ENCODE peak calls at places on chromosomes 11 and 22, in eight cellular contexts. One of them, this sample, is unnamed.

GRCh38 chr11:1827095-1827797 is 7.5 kb upstream of the SYT8 start:
- DNase-seq in RWPE1: peak
- DNase-seq in COR-L47: peak
- DNase-seq in progenitor cell of endocrine pancreas: no peak
- DNase-seq in C1 segment of cervical spinal cord: peak
- DNase-seq in stimulated activated CD4-positive, alpha-beta T cell treated with anti-CD3 and anti-CD28 coated beads, Interleukin-2, amount 100 ng/mL, for 48 hours: no peak
- DNase-seq in bronchial epithelial cell: peak
- DNase-seq in NCI-H748 treated with DMSO at 0.1 percent for 48 hours: peak
- DNase-seq in this sample: peak

GRCh38 chr11:71962428-71963038 is 33.7 kb downstream of the RNF121 start:
- DNase-seq in RWPE1: no peak
- DNase-seq in COR-L47: no peak
- DNase-seq in progenitor cell of endocrine pancreas: no peak
- DNase-seq in C1 segment of cervical spinal cord: no peak
- DNase-seq in stimulated activated CD4-positive, alpha-beta T cell treated with anti-CD3 and anti-CD28 coated beads, Interleukin-2, amount 100 ng/mL, for 48 hours: no peak
- DNase-seq in bronchial epithelial cell: peak
- DNase-seq in NCI-H748 treated with DMSO at 0.1 percent for 48 hours: no peak
- DNase-seq in this sample: peak

GRCh38 chr22:48444320-48445112 is 1383.2 kb downstream of the BRD1 start:
- DNase-seq in RWPE1: no peak
- DNase-seq in COR-L47: no peak
- DNase-seq in progenitor cell of endocrine pancreas: no peak
- DNase-seq in C1 segment of cervical spinal cord: no peak
- DNase-seq in stimulated activated CD4-positive, alpha-beta T cell treated with anti-CD3 and anti-CD28 coated beads, Interleukin-2, amount 100 ng/mL, for 48 hours: no peak
- DNase-seq in bronchial epithelial cell: no peak
- DNase-seq in NCI-H748 treated with DMSO at 0.1 percent for 48 hours: no peak
- DNase-seq in this sample: peak

GRCh38 chr11:11157201-11157600 is 195.8 kb downstream of the CSNK2A3 start:
- DNase-seq in RWPE1: no peak
- DNase-seq in COR-L47: peak
- DNase-seq in progenitor cell of endocrine pancreas: no peak
- DNase-seq in C1 segment of cervical spinal cord: no peak
- DNase-seq in stimulated activated CD4-positive, alpha-beta T cell treated with anti-CD3 and anti-CD28 coated beads, Interleukin-2, amount 100 ng/mL, for 48 hours: peak
- DNase-seq in bronchial epithelial cell: peak
- DNase-seq in NCI-H748 treated with DMSO at 0.1 percent for 48 hours: no peak
- DNase-seq in this sample: peak

GRCh38 chr11:5452712-5453111 is 3.6 kb downstream of the OR51I2 start:
- DNase-seq in RWPE1: no peak
- DNase-seq in COR-L47: no peak
- DNase-seq in progenitor cell of endocrine pancreas: no peak
- DNase-seq in C1 segment of cervical spinal cord: no peak
- DNase-seq in stimulated activated CD4-positive, alpha-beta T cell treated with anti-CD3 and anti-CD28 coated beads, Interleukin-2, amount 100 ng/mL, for 48 hours: no peak
- DNase-seq in bronchial epithelial cell: no peak
- DNase-seq in NCI-H748 treated with DMSO at 0.1 percent for 48 hours: no peak
- DNase-seq in this sample: no peak

GRCh38 chr22:42621505-42622002 is 6.9 kb upstream of the POLDIP3 start:
- DNase-seq in RWPE1: peak
- DNase-seq in COR-L47: peak
- DNase-seq in progenitor cell of endocrine pancreas: peak
- DNase-seq in C1 segment of cervical spinal cord: peak
- DNase-seq in stimulated activated CD4-positive, alpha-beta T cell treated with anti-CD3 and anti-CD28 coated beads, Interleukin-2, amount 100 ng/mL, for 48 hours: peak
- DNase-seq in bronchial epithelial cell: peak
- DNase-seq in NCI-H748 treated with DMSO at 0.1 percent for 48 hours: no peak
- DNase-seq in this sample: peak

GRCh38 chr22:50438305-50439275 is 36.2 kb downstream of the SBF1 start:
- DNase-seq in RWPE1: no peak
- DNase-seq in COR-L47: no peak
- DNase-seq in progenitor cell of endocrine pancreas: no peak
- DNase-seq in C1 segment of cervical spinal cord: no peak
- DNase-seq in stimulated activated CD4-positive, alpha-beta T cell treated with anti-CD3 and anti-CD28 coated beads, Interleukin-2, amount 100 ng/mL, for 48 hours: no peak
- DNase-seq in bronchial epithelial cell: no peak
- DNase-seq in NCI-H748 treated with DMSO at 0.1 percent for 48 hours: no peak
- DNase-seq in this sample: no peak

GRCh38 chr11:4418403-4418802 is 24.9 kb upstream of the TRIM21 start:
- DNase-seq in RWPE1: no peak
- DNase-seq in COR-L47: no peak
- DNase-seq in progenitor cell of endocrine pancreas: no peak
- DNase-seq in C1 segment of cervical spinal cord: no peak
- DNase-seq in stimulated activated CD4-positive, alpha-beta T cell treated with anti-CD3 and anti-CD28 coated beads, Interleukin-2, amount 100 ng/mL, for 48 hours: no peak
- DNase-seq in bronchial epithelial cell: no peak
- DNase-seq in NCI-H748 treated with DMSO at 0.1 percent for 48 hours: no peak
- DNase-seq in this sample: no peak

GRCh38 chr22:40533712-40534378 is 102.7 kb downstream of the MRTFA start:
- DNase-seq in RWPE1: peak
- DNase-seq in COR-L47: no peak
- DNase-seq in progenitor cell of endocrine pancreas: no peak
- DNase-seq in C1 segment of cervical spinal cord: no peak
- DNase-seq in stimulated activated CD4-positive, alpha-beta T cell treated with anti-CD3 and anti-CD28 coated beads, Interleukin-2, amount 100 ng/mL, for 48 hours: peak
- DNase-seq in bronchial epithelial cell: peak
- DNase-seq in NCI-H748 treated with DMSO at 0.1 percent for 48 hours: no peak
- DNase-seq in this sample: peak

GRCh38 chr11:19789840-19790710 is 77.4 kb downstream of the NAV2 start:
- DNase-seq in RWPE1: no peak
- DNase-seq in COR-L47: no peak
- DNase-seq in progenitor cell of endocrine pancreas: no peak
- DNase-seq in C1 segment of cervical spinal cord: no peak
- DNase-seq in stimulated activated CD4-positive, alpha-beta T cell treated with anti-CD3 and anti-CD28 coated beads, Interleukin-2, amount 100 ng/mL, for 48 hours: no peak
- DNase-seq in bronchial epithelial cell: no peak
- DNase-seq in NCI-H748 treated with DMSO at 0.1 percent for 48 hours: no peak
- DNase-seq in this sample: no peak

GRCh38 chr11:15275141-15275540 is 160.4 kb downstream of the INSC start:
- DNase-seq in RWPE1: no peak
- DNase-seq in COR-L47: no peak
- DNase-seq in progenitor cell of endocrine pancreas: no peak
- DNase-seq in C1 segment of cervical spinal cord: peak
- DNase-seq in stimulated activated CD4-positive, alpha-beta T cell treated with anti-CD3 and anti-CD28 coated beads, Interleukin-2, amount 100 ng/mL, for 48 hours: no peak
- DNase-seq in bronchial epithelial cell: no peak
- DNase-seq in NCI-H748 treated with DMSO at 0.1 percent for 48 hours: no peak
- DNase-seq in this sample: no peak

GRCh38 chr22:31238057-31238456 is 26.0 kb downstream of the LIMK2 start:
- DNase-seq in RWPE1: no peak
- DNase-seq in COR-L47: no peak
- DNase-seq in progenitor cell of endocrine pancreas: no peak
- DNase-seq in C1 segment of cervical spinal cord: no peak
- DNase-seq in stimulated activated CD4-positive, alpha-beta T cell treated with anti-CD3 and anti-CD28 coated beads, Interleukin-2, amount 100 ng/mL, for 48 hours: no peak
- DNase-seq in bronchial epithelial cell: no peak
- DNase-seq in NCI-H748 treated with DMSO at 0.1 percent for 48 hours: no peak
- DNase-seq in this sample: peak

GRCh38 chr11:85661972-85662664 is 2.8 kb downstream of the CREBZF start:
- DNase-seq in RWPE1: no peak
- DNase-seq in COR-L47: no peak
- DNase-seq in progenitor cell of endocrine pancreas: no peak
- DNase-seq in C1 segment of cervical spinal cord: no peak
- DNase-seq in stimulated activated CD4-positive, alpha-beta T cell treated with anti-CD3 and anti-CD28 coated beads, Interleukin-2, amount 100 ng/mL, for 48 hours: no peak
- DNase-seq in bronchial epithelial cell: no peak
- DNase-seq in NCI-H748 treated with DMSO at 0.1 percent for 48 hours: no peak
- DNase-seq in this sample: no peak

GRCh38 chr22:47175761-47176359 is 413.4 kb downstream of the TBC1D22A start:
- DNase-seq in RWPE1: no peak
- DNase-seq in COR-L47: no peak
- DNase-seq in progenitor cell of endocrine pancreas: no peak
- DNase-seq in C1 segment of cervical spinal cord: no peak
- DNase-seq in stimulated activated CD4-positive, alpha-beta T cell treated with anti-CD3 and anti-CD28 coated beads, Interleukin-2, amount 100 ng/mL, for 48 hours: no peak
- DNase-seq in bronchial epithelial cell: no peak
- DNase-seq in NCI-H748 treated with DMSO at 0.1 percent for 48 hours: no peak
- DNase-seq in this sample: no peak

GRCh38 chr11:336666-337002 is 16.0 kb upstream of the IFITM3 start:
- DNase-seq in RWPE1: no peak
- DNase-seq in COR-L47: no peak
- DNase-seq in progenitor cell of endocrine pancreas: no peak
- DNase-seq in C1 segment of cervical spinal cord: no peak
- DNase-seq in stimulated activated CD4-positive, alpha-beta T cell treated with anti-CD3 and anti-CD28 coated beads, Interleukin-2, amount 100 ng/mL, for 48 hours: no peak
- DNase-seq in bronchial epithelial cell: no peak
- DNase-seq in NCI-H748 treated with DMSO at 0.1 percent for 48 hours: no peak
- DNase-seq in this sample: no peak

This sample was measured in RPMI8226.